ENCODE peak calls at places on chromosomes 7 and 10, in seven cellular contexts. G is H7, Z is Panc1, R is mucosa of descending colon, H is cardiac fibroblast, D is choroid plexus epithelial cell, O is tibial nerve. L is an unnamed sample.

GRCh38 chr7:50369408-50370026 is 65.0 kb downstream of the IKZF1 start:
- DNase-seq in H (peak), O (no peak), R (no peak), Z (peak), D (peak), G (peak), L (no peak)

GRCh38 chr10:110399163-110400094 is 94.7 kb upstream of the SMNDC1 start:
- DNase-seq in G (no peak), R (no peak), O (no peak), H (peak), Z (peak), D (peak), L (peak)

GRCh38 chr10:803041-803741 is 113.7 kb upstream of the DIP2C start:
- DNase-seq in O (no peak), H (no peak), D (no peak), Z (no peak), R (peak), G (peak), L (no peak)

GRCh38 chr10:78997635-78998618 is 70.8 kb upstream of the ZMIZ1 start:
- DNase-seq in R (no peak), D (peak), Z (no peak), G (no peak), O (no peak), H (no peak), L (no peak)

GRCh38 chr10:46226232-46226631 is 60.6 kb upstream of the ANTXRL start:
- DNase-seq in O (no peak), D (no peak), Z (no peak), G (no peak), R (no peak), H (no peak), L (no peak)

GRCh38 chr10:87658383-87658795 is 1.3 kb upstream of the PAPSS2 start:
- DNase-seq in H (no peak), Z (no peak), D (peak), O (no peak), G (no peak), R (no peak), L (no peak)

GRCh38 chr7:138064856-138065357 is 11.4 kb upstream of the AKR1D1 start:
- DNase-seq in G (peak), D (peak), Z (no peak), O (no peak), H (peak), R (no peak), L (no peak)

GRCh38 chr7:157690833-157691382 is 354.1 kb downstream of the DNAJB6 start:
- DNase-seq in R (no peak), Z (no peak), D (peak), O (peak), H (peak), G (peak), L (no peak)

GRCh38 chr7:94423865-94424264 is 29.2 kb downstream of the COL1A2 start:
- DNase-seq in D (peak), G (no peak), O (no peak), R (no peak), H (peak), Z (no peak), L (no peak)

GRCh38 chr10:103548006-103548405 is 54.5 kb downstream of the NEURL1 start:
- DNase-seq in O (no peak), H (no peak), Z (no peak), D (no peak), G (peak), R (no peak), L (no peak)

GRCh38 chr10:78974409-78975317 is 94.1 kb upstream of the ZMIZ1 start:
- DNase-seq in G (peak), D (peak), H (peak), R (peak), Z (peak), O (peak), L (peak)

GRCh38 chr7:140059288-140060242 is 3.2 kb downstream of the PARP12 start:
- DNase-seq in D (peak), H (peak), Z (peak), R (peak), O (no peak), G (no peak), L (peak)

GRCh38 chr10:22320591-22321155 is at the start of gene BMI1:
- DNase-seq in D (peak), H (peak), O (peak), R (peak), G (peak), Z (no peak), L (no peak)

GRCh38 chr7:26664735-26665420 is 199.5 kb downstream of the SKAP2 start:
- DNase-seq in O (no peak), G (no peak), R (no peak), D (peak), H (peak), Z (no peak), L (no peak)

GRCh38 chr7:5705318-5705717 is 76.1 kb downstream of the RNF216 start:
- DNase-seq in H (no peak), G (no peak), O (no peak), Z (no peak), D (no peak), R (no peak), L (no peak)

GRCh38 chr10:7417103-7417623 is 6.3 kb upstream of the SFMBT2 start:
- DNase-seq in G (no peak), Z (no peak), R (no peak), O (no peak), H (peak), D (peak), L (peak)

GRCh38 chr7:151890355-151891004 is 13.6 kb upstream of the PRKAG2 start:
- DNase-seq in R (no peak), D (no peak), H (no peak), G (peak), O (no peak), Z (no peak), L (no peak)

DNA sequence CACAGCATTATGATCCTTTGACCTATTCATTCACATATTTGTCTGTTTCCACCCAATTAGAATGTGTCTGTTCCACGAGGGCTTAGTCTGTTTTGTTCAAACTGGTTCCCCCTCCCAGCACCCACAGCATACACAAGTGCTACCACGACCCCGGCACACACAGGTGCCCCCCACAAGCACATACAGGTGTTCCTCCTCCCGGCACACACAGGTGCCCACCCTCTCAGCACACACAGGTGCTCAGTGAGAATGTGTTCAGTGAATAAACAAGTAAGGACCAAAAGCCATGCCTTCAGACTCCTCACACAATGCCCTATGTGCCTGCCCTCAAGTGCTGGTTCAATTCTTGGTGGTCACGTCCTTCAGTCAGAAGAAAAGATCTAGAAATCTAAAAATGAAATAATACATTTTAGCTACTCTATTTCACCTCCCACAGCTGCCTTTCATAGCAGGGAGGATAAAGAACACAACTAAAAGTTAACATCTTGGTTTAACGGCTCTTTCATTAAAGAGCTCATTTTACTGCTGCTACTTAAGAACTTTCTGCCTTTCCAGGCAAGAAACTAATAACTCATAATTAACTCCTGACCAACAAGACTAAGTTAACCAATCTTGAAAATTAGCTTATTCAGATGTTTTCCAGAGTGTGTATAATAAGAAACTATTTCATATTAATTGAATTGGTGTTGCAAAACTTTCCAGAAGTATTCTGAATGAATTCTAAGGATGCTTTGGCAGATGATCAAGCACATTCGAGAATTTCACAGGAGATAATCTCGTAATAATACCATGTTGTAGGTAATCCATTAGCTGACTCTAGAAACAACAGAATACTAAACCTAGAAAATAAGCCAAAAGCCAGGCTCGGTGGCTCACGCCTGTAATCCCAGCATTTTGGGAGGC is 2.3 kb downstream of the DNMBP start:
- DNase-seq in G (no peak), Z (no peak), D (peak), H (peak), O (no peak), R (no peak), L (no peak)
- H3K4me3 ChIP-seq in G (no peak), Z (peak), D (peak), H (peak), O (peak), R (no peak), L (peak)

GRCh38 chr10:132482090-132482489 is 55.5 kb upstream of the INPP5A start:
- DNase-seq in O (no peak), Z (no peak), H (peak), D (peak), G (peak), R (no peak), L (peak)
- H3K4me3 ChIP-seq in O (no peak), Z (no peak), H (no peak), D (no peak), G (no peak), R (no peak), L (no peak)

GRCh38 chr10:132230557-132231210 is 43.9 kb downstream of the DPYSL4 start:
- DNase-seq in O (no peak), D (no peak), Z (no peak), R (no peak), H (no peak), G (no peak), L (no peak)
- H3K4me3 ChIP-seq in O (no peak), D (no peak), Z (no peak), R (no peak), H (no peak), G (no peak), L (no peak)

DNA sequence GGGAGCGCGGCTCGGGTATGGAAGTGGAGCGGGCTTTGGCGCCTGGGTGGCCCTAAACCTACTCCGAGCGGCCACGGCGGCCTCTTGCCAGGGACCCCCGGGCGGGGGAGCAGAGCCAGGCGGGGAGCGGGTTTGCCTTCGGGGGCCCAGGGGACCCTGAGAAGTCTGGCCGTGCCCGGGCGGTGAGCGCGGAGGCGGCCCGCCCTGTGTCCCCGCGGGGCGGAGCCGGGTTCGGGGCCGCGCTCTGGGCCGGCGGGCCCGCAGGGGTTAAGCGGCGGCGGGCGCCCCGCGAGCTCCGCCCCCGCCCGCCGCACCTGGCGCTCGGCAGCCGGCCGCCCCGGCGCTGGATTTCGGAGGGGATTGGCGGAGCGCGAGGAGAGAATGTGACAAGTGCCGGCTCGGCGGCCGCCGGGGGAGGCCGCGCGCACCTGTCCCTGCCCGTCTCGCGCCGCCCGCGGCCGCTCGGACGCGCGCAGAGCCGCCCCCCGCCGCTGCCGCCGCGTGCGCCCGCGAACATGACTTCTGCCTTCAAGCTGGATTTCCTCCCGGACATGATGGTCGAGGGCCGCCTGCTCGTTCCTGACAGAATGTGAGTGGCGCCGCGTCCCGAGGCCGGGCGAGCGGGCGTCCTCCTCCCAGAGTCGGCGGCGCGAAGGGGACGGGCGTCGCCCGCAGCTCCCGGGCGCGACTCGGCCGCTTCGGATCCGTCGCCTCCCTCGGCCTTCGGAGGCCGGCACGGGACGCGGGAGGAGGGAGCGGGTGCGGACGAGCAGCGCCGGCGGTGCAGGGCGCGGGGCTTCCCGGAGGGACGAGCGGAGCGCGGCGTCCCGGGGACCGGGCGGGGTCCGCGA is at the start of gene CELF2:
- DNase-seq in D (peak), R (peak), O (peak), H (no peak), Z (no peak), G (peak), L (no peak)
- H3K4me3 ChIP-seq in D (peak), R (peak), O (peak), H (peak), Z (no peak), G (peak), L (peak)